ENCODE peak calls at places on chromosomes 16 and 17, in five cellular contexts. L, C, M, Q and I are unnamed samples.

GRCh38 chr16:89190150-89190958 is 10.0 kb downstream of the SLC22A31 start:
- DNase-seq in C (no peak), M (no peak), Q (no peak), L (no peak), I (no peak)

GRCh38 chr16:85123891-85124635 is 11.8 kb upstream of the CIBAR2 start:
- DNase-seq in C (peak; percentile 76), Q (no peak), M (peak; percentile 69), L (no peak), I (no peak)

GRCh38 chr16:66521951-66522771 is 27.8 kb downstream of the TK2 start:
- DNase-seq in L (peak; percentile 54), Q (peak; percentile 94), M (peak; percentile 100), C (no peak), I (peak; percentile 96)

GRCh38 chr17:304461-304860 is 48.1 kb downstream of the RPH3AL start:
- DNase-seq in M (no peak), C (peak; percentile 70), Q (no peak), L (no peak), I (no peak)

GRCh38 chr17:3020381-3020780 is 43.0 kb downstream of the OR1D5 start:
- DNase-seq in Q (no peak), L (no peak), C (no peak), M (no peak), I (peak; percentile 23)

GRCh38 chr17:70961341-70961740 is 792.0 kb downstream of the KCNJ2 start:
- DNase-seq in Q (no peak), L (no peak), M (no peak), C (no peak), I (no peak)

GRCh38 chr17:233473-233941 is 52.1 kb upstream of the DOC2B start:
- DNase-seq in L (no peak), M (no peak), Q (peak; percentile 58), C (no peak), I (no peak)

GRCh38 chr16:84769416-84769815 is 50.4 kb upstream of the CRISPLD2 start:
- DNase-seq in C (no peak), Q (no peak), L (no peak), M (no peak), I (no peak)

GRCh38 chr17:43536236-43537088 is 9.7 kb downstream of the ETV4 start:
- DNase-seq in M (peak; percentile 82), L (no peak), C (peak; percentile 82), Q (peak; percentile 27), I (peak; percentile 31)

GRCh38 chr17:66275651-66276050 is 26.8 kb upstream of the PRKCA start:
- DNase-seq in C (no peak), Q (no peak), M (peak; percentile 99), L (no peak), I (no peak)

GRCh38 chr17:40190197-40191021 is 13.1 kb downstream of the RAPGEFL1 start:
- DNase-seq in Q (peak; percentile 26), L (no peak), M (no peak), C (peak; percentile 83), I (no peak)

GRCh38 chr17:22266231-22266630 is 573.9 kb downstream of the KCNJ18 start:
- DNase-seq in Q (no peak), M (no peak), C (no peak), L (no peak), I (no peak)

GRCh38 chr16:228151-228855 is 946 bp downstream of the LUC7L start:
- DNase-seq in Q (peak; percentile 38), M (peak; percentile 37), L (no peak), C (peak; percentile 50), I (no peak)

GRCh38 chr17:596287-596686 is 118.4 kb downstream of the VPS53 start:
- DNase-seq in M (peak; percentile 49), Q (no peak), L (no peak), C (no peak), I (no peak)

GRCh38 chr17:64174686-64175456 is 44.9 kb upstream of the ERN1 start:
- DNase-seq in M (no peak), L (no peak), Q (no peak), C (no peak), I (no peak)

GRCh38 chr16:53056528-53056881 is 1.7 kb downstream of the CHD9 start:
- DNase-seq in Q (no peak), C (no peak), L (no peak), M (no peak), I (no peak)

GRCh38 chr17:81641825-81642489 is 5.0 kb downstream of the TSPAN10 start:
- DNase-seq in M (peak; percentile 84), Q (no peak), L (no peak), C (peak; percentile 31), I (no peak)

GRCh38 chr16:84932691-84933090 is 78.6 kb downstream of the ZDHHC7 start:
- DNase-seq in Q (no peak), L (no peak), M (no peak), C (no peak), I (no peak)

GRCh38 chr16:30124985-30125379 is 2.0 kb upstream of the MAPK3 start:
- DNase-seq in L (no peak), C (no peak), M (no peak), Q (no peak), I (no peak)

GRCh38 chr16:86990451-86990850 is 326.7 kb downstream of the C16orf95 start:
- DNase-seq in M (peak; percentile 75), C (no peak), L (no peak), Q (peak; percentile 15), I (no peak)

GRCh38 chr16:57194512-57194911 is 8.4 kb downstream of the RSPRY1 start:
- DNase-seq in Q (no peak), L (no peak), M (peak; percentile 90), C (peak; percentile 26), I (no peak)

GRCh38 chr16:80298676-80299075 is 242.1 kb upstream of the DYNLRB2 start:
- DNase-seq in L (no peak), M (no peak), C (no peak), Q (no peak), I (no peak)

GRCh38 chr16:74991593-74992403 is 6.9 kb upstream of the WDR59 start:
- DNase-seq in Q (no peak), M (no peak), L (no peak), C (no peak), I (no peak)

GRCh38 chr17:57911834-57912673 is 43.2 kb downstream of the CUEDC1 start:
- DNase-seq in C (no peak), Q (no peak), L (no peak), M (peak; percentile 86), I (no peak)

GRCh38 chr17:8826808-8827435 is 27.8 kb upstream of the MFSD6L start:
- DNase-seq in C (no peak), Q (no peak), M (no peak), L (no peak), I (no peak)

GRCh38 chr17:39677581-39678339 is 9.5 kb downstream of the PNMT start:
- DNase-seq in M (no peak), C (no peak), L (no peak), Q (no peak), I (no peak)

GRCh38 chr16:69918241-69918640 is 32.9 kb upstream of the CLEC18A start:
- DNase-seq in M (peak; percentile 25), L (no peak), Q (no peak), C (no peak), I (no peak)

GRCh38 chr17:38898291-38898679 is 27.1 kb upstream of the LASP1NB start:
- DNase-seq in Q (peak; percentile 29), M (no peak), L (no peak), C (no peak), I (no peak)